ENCODE peak calls at places on chromosomes 6 and 20, in four cellular contexts. R, Q, V and E are unnamed samples.

GRCh38 chr6:43790031-43790430 is 20.0 kb downstream of the VEGFA start:
- DNase-seq in Q (no peak), V (peak; percentile 18), R (no peak), E (no peak)

GRCh38 chr6:113829702-113830058 is 27.5 kb upstream of the MARCKS start:
- DNase-seq in Q (no peak), R (no peak), V (no peak), E (no peak)

GRCh38 chr6:116447496-116448011 is 13.6 kb upstream of the CALHM6 start:
- DNase-seq in R (no peak), Q (no peak), V (no peak), E (no peak)

GRCh38 chr20:51434026-51434425 is 108.5 kb downstream of the NFATC2 start:
- DNase-seq in R (no peak), Q (no peak), V (no peak), E (no peak)

GRCh38 chr6:25041676-25042598 is 106.2 kb upstream of the RIPOR2 start:
- DNase-seq in Q (no peak), V (no peak), R (no peak), E (no peak)

GRCh38 chr6:104601008-104601745 is 258.5 kb downstream of the HACE1 start:
- DNase-seq in Q (no peak), V (no peak), R (no peak), E (no peak)

GRCh38 chr6:12570461-12571030 is 146.0 kb upstream of the PHACTR1 start:
- DNase-seq in V (no peak), R (no peak), Q (no peak), E (no peak)

GRCh38 chr6:21109421-21110178 is 484.0 kb upstream of the SOX4 start:
- DNase-seq in Q (no peak), V (no peak), R (no peak), E (peak; percentile 19)

GRCh38 chr20:23857954-23858565 is 21.5 kb downstream of the CST5 start:
- DNase-seq in Q (peak; percentile 46), R (no peak), V (no peak), E (no peak)

GRCh38 chr6:12160350-12160749 is 129.8 kb upstream of the EDN1 start:
- DNase-seq in Q (no peak), R (no peak), V (no peak), E (no peak)

GRCh38 chr6:74973621-74974020 is 232.2 kb downstream of the COL12A1 start:
- DNase-seq in Q (no peak), R (no peak), V (no peak), E (no peak)

GRCh38 chr6:26125015-26125690 is 37.9 kb downstream of the HFE start:
- DNase-seq in V (no peak), R (no peak), Q (no peak), E (no peak)

GRCh38 chr6:6058054-6058444 is 51.3 kb upstream of the NRN1 start:
- DNase-seq in V (no peak), R (no peak), Q (no peak), E (no peak)

GRCh38 chr20:8117636-8118413 is 14.2 kb upstream of the PLCB1 start:
- DNase-seq in R (no peak), V (no peak), Q (no peak), E (no peak)

GRCh38 chr6:11653028-11653583 is 115.6 kb downstream of the TMEM170B start:
- DNase-seq in R (no peak), Q (no peak), V (no peak), E (no peak)

GRCh38 chr20:32823078-32823477 is 3.3 kb downstream of the MAPRE1 start:
- DNase-seq in Q (no peak), R (no peak), V (no peak), E (no peak)

GRCh38 chr6:119637768-119638167 is 288.2 kb upstream of the MAN1A1 start:
- DNase-seq in Q (no peak), R (no peak), V (no peak), E (no peak)

GRCh38 chr20:59403261-59403961 is 103.0 kb downstream of the EDN3 start:
- DNase-seq in V (peak; percentile 96), Q (peak; percentile 86), R (peak; percentile 98), E (no peak)

GRCh38 chr20:561437-562231 is 18.0 kb upstream of the CSNK2A1 start:
- DNase-seq in V (peak; percentile 48), Q (peak; percentile 83), R (peak; percentile 83), E (no peak)

GRCh38 chr6:145313041-145313855 is 422.1 kb downstream of the EPM2A start:
- DNase-seq in R (no peak), Q (no peak), V (no peak), E (no peak)

GRCh38 chr6:9197726-9198125 is 762.4 kb upstream of the SLC35B3 start:
- DNase-seq in R (no peak), V (no peak), Q (no peak), E (no peak)

GRCh38 chr6:15690451-15690961 is 27.7 kb upstream of the DTNBP1 start:
- DNase-seq in V (no peak), Q (no peak), R (no peak), E (no peak)

DNA sequence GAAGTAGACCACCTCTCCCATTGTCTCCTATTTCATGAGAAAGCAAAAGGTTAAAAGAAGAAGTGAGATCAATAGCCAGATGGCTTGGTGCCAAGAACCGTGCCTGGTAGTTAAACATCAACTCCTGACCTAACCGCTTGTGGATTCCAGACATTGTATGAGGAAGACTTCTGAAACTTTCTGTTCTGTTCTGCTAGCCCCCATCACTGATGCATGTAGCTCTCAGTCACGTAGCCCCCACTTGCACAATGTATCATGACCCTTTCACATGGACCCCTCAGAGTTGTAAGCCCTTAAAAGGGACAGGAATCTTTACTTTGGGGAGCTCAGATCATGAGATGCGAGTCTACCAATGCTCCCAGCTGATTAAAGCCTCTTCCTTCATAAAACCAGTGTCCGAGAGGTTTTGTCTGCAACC is 301.2 kb downstream of the RNGTT start:
- DNase-seq in V (no peak), R (no peak), Q (no peak), E (peak; percentile 89)
- TF ChIP-seq ATF2 in V (no peak), R (no peak), Q (no peak), E (peak; percentile 40)

GRCh38 chr6:19731286-19731685 is 105.9 kb upstream of the ID4 start:
- DNase-seq in V (no peak), Q (no peak), R (no peak), E (no peak)
- TF ChIP-seq ATF2 in V (no peak), Q (no peak), R (no peak), E (no peak)

GRCh38 chr6:160791981-160792418 is 90.0 kb downstream of the PLG start:
- DNase-seq in R (no peak), V (no peak), Q (no peak), E (no peak)

GRCh38 chr6:160791459-160791858 is 89.4 kb downstream of the PLG start:
- DNase-seq in R (no peak), V (no peak), Q (no peak), E (peak; percentile 74)

GRCh38 chr6:160788806-160789205 is 86.8 kb downstream of the PLG start:
- DNase-seq in R (no peak), V (no peak), Q (no peak), E (no peak)

GRCh38 chr6:160789263-160790027 is 87.4 kb downstream of the PLG start:
- DNase-seq in V (no peak), Q (no peak), R (no peak), E (peak; percentile 49)

DNA sequence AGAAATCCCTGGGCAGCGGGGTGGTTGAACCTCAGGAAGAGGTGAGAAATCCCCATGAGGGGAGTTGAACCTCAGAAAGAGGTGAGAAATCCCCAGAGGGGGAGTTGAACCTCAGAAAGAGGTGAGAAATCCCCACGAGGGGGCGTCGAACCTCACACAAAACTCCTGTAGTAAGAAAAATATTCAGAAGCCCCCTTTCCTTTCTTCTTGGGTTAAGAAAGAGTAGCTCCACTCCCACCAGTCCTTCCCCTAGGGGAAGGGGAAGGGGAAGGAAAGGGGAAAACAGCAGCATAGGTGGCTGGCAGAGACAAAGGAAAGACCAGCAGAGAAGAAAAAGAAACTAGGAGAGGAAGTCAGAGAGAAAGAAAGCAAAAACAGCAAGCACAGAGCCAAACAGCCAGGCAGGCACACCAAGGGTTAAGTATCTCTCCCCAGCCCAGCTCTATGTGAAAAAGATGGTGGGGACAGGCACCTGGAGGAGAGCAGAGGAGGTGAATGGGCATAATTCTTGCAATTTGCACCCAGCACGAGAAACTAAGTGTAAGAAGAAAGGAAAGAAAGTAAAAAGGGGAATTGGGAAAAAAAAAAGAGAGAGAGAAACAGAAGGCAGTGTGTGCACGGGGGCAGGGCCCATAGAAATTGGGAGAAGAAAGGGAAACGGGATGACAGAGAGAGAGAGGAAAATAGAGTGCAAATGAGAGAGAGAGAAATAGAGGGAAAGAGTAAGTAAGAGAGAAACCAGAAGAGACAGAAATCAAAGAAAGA is 88.2 kb downstream of the PLG start:
- DNase-seq in R (peak; percentile 56), V (peak; percentile 24), Q (peak; percentile 43), E (no peak)
- TF ChIP-seq ATF2 in R (no peak), V (no peak), Q (no peak), E (no peak)

GRCh38 chr6:134029495-134030455 is 22.6 kb downstream of the SLC2A12 start:
- DNase-seq in R (no peak), Q (no peak), V (peak; percentile 10), E (no peak)

GRCh38 chr6:134031696-134032255 is 20.6 kb downstream of the SLC2A12 start:
- DNase-seq in R (no peak), V (no peak), Q (no peak), E (no peak)

GRCh38 chr6:134022650-134023049 is 29.8 kb downstream of the SLC2A12 start:
- DNase-seq in Q (no peak), V (no peak), R (no peak), E (no peak)

GRCh38 chr6:134026597-134026996 is 25.8 kb downstream of the SLC2A12 start:
- DNase-seq in Q (no peak), R (no peak), V (no peak), E (no peak)

GRCh38 chr6:134028438-134028837 is 24.0 kb downstream of the SLC2A12 start:
- DNase-seq in V (no peak), Q (no peak), R (no peak), E (no peak)
- TF ChIP-seq ATF2 in V (no peak), Q (no peak), R (no peak), E (no peak)